ENCODE peak calls at places on chromosome 3, in four cellular contexts. N is lower lobe of right lung, K is cardiac muscle cell, Y is IMR-90. S is an unnamed sample. For H3K36me3 and H3K27me3, the result is how much of the 10 kb centered on the place peaks cover.

GRCh38 chr3:39727415-39727814 is 82.0 kb upstream of the MYRIP start:
- DNase-seq in N (no peak), K (peak), Y (no peak), S (no peak)

GRCh38 chr3:98612996-98613517 is 19.6 kb upstream of the CPOX start:
- DNase-seq in N (peak), K (no peak), Y (no peak), S (no peak)

GRCh38 chr3:25652921-25653320 is 11.8 kb downstream of the TOP2B start:
- DNase-seq in N (no peak), K (no peak), Y (peak), S (no peak)

GRCh38 chr3:102354818-102355515 is 79.8 kb upstream of the ZPLD1 start:
- DNase-seq in N (no peak), K (peak), Y (peak), S (peak)

GRCh38 chr3:156180077-156180476 is 59.7 kb downstream of the KCNAB1 start:
- DNase-seq in N (no peak), K (peak), Y (peak), S (no peak)

GRCh38 chr3:120908030-120908802 is at the start of gene STXBP5L:
- DNase-seq in N (peak), K (peak), Y (peak), S (peak)

GRCh38 chr3:10707984-10708868 is 107.8 kb upstream of the SLC6A11 start:
- DNase-seq in N (no peak), K (no peak), Y (no peak), S (no peak)

GRCh38 chr3:62238003-62238402 is 135.3 kb downstream of the FEZF2 start:
- DNase-seq in N (no peak), K (no peak), Y (no peak), S (peak)

GRCh38 chr3:117874028-117874765 is 1160.4 kb downstream of the IGSF11 start:
- DNase-seq in N (no peak), K (no peak), Y (peak), S (no peak)

GRCh38 chr3:108899530-108899929 is 54.1 kb downstream of the GUCA1C start:
- DNase-seq in N (no peak), K (no peak), Y (no peak), S (no peak)

GRCh38 chr3:133119146-133119545 is 81.0 kb downstream of the TMEM108 start:
- DNase-seq in N (no peak), K (no peak), Y (no peak), S (no peak)

GRCh38 chr3:43031490-43032216 is 52.5 kb downstream of the GASK1A start:
- DNase-seq in N (no peak), K (no peak), Y (no peak), S (no peak)

GRCh38 chr3:69385033-69385722 is 710 bp downstream of the FRMD4B start:
- DNase-seq in N (no peak), K (no peak), Y (no peak), S (no peak)

GRCh38 chr3:115040673-115041286 is 106.3 kb downstream of the ZBTB20 start:
- DNase-seq in N (no peak), K (peak), Y (peak), S (peak)

GRCh38 chr3:33339758-33340157 is 62.5 kb downstream of the FBXL2 start:
- DNase-seq in N (no peak), K (no peak), Y (no peak), S (no peak)

GRCh38 chr3:189909573-189909972 is 211.1 kb downstream of the P3H2 start:
- DNase-seq in N (no peak), K (no peak), Y (no peak), S (no peak)

GRCh38 chr3:116423365-116423764 is 21.9 kb downstream of the LSAMP start:
- DNase-seq in N (no peak), K (no peak), Y (peak), S (no peak)

GRCh38 chr3:120489421-120489820 is 38.6 kb upstream of the FSTL1 start:
- DNase-seq in N (no peak), K (no peak), Y (no peak), S (no peak)

GRCh38 chr3:152183473-152183872 is 85.3 kb upstream of the MBNL1 start:
- DNase-seq in N (no peak), K (peak), Y (peak), S (peak)

GRCh38 chr3:45972534-45973402 is 22.9 kb downstream of the FYCO1 start:
- DNase-seq in N (no peak), K (peak), Y (peak), S (no peak)

GRCh38 chr3:72818092-72818721 is 30.0 kb downstream of the SHQ1 start:
- DNase-seq in N (no peak), K (peak), Y (peak), S (peak)

GRCh38 chr3:40550168-40550567 is 25.4 kb downstream of the ZNF621 start:
- DNase-seq in N (no peak), K (peak), Y (no peak), S (no peak)

GRCh38 chr3:160134964-160135363 is 90.3 kb upstream of the C3orf80 start:
- DNase-seq in N (no peak), K (peak), Y (peak), S (no peak)

GRCh38 chr3:197352382-197352781 is 54.0 kb upstream of the DLG1 start:
- DNase-seq in N (no peak), K (peak), Y (peak), S (no peak)

GRCh38 chr3:9715764-9716437 is 12.3 kb downstream of the CPNE9 start:
- DNase-seq in N (peak), K (peak), Y (peak), S (peak)

GRCh38 chr3:190458040-190458439 is 8.3 kb upstream of the TMEM207 start:
- DNase-seq in N (no peak), K (peak), Y (no peak), S (no peak)

GRCh38 chr3:20123121-20123652 is 62.8 kb downstream of the SGO1 start:
- DNase-seq in N (no peak), K (no peak), Y (no peak), S (no peak)

GRCh38 chr3:20125289-20125688 is 60.7 kb downstream of the SGO1 start:
- DNase-seq in N (no peak), K (no peak), Y (no peak), S (no peak)

GRCh38 chr3:20125912-20126311 is 60.1 kb downstream of the SGO1 start:
- DNase-seq in N (no peak), K (no peak), Y (no peak), S (no peak)

DNA sequence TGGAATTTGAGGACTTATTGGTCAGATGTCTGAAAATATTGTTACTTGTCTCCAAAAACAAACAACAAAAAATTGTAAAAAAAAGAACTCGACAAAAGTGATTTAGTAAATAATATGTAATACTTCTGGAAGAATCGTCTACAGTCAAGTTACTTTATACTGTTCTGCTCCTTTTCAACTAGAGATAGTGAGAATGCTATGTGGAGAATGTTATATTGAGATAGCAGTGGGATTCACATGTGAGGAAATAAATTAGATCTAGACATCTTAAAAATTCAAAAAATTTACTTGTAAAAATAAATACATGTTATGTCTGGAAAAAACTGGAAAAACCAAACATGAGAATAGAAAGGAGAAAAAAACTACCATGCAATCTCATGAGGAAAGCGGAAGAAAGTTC is 64.9 kb downstream of the SGO1 start:
- DNase-seq in N (no peak), K (no peak), Y (peak), S (no peak)
- H3K36me3 ChIP-seq in N (half or more), K (under half), Y (under half), S (under half)

DNA sequence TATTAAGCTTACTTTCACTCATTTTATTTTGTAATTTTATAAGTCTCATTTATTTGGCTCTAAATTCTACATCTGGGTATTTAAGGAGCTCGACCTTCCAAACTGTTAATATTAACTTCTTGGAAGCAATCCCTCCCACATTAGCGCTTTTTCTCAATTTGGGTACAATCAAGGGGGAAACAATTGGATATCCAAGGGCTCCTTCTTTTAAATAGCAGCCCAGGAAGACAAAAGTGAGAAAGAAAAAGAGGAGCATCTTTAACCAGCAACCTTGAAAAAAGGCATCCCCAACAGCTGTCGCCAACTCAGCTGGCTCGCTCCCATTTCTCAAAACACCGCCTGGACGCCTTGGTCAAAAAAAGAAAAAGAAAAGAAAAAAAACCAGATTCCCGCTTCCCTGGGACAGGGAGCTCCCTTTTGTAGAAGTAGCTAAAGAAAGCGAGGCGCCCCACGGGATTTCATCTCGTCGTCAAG is 864 bp downstream of the C3orf70 start:
- DNase-seq in N (no peak), K (peak), Y (peak), S (no peak)
- H3K27me3 ChIP-seq in N (under half), K (half or more), Y (under half), S (under half)

GRCh38 chr3:145259166-145259565 is 901.8 kb downstream of the PLOD2 start:
- DNase-seq in N (no peak), K (no peak), Y (no peak), S (no peak)
- H3K36me3 ChIP-seq in N (under half), K (under half), Y (under half), S (under half)

DNA sequence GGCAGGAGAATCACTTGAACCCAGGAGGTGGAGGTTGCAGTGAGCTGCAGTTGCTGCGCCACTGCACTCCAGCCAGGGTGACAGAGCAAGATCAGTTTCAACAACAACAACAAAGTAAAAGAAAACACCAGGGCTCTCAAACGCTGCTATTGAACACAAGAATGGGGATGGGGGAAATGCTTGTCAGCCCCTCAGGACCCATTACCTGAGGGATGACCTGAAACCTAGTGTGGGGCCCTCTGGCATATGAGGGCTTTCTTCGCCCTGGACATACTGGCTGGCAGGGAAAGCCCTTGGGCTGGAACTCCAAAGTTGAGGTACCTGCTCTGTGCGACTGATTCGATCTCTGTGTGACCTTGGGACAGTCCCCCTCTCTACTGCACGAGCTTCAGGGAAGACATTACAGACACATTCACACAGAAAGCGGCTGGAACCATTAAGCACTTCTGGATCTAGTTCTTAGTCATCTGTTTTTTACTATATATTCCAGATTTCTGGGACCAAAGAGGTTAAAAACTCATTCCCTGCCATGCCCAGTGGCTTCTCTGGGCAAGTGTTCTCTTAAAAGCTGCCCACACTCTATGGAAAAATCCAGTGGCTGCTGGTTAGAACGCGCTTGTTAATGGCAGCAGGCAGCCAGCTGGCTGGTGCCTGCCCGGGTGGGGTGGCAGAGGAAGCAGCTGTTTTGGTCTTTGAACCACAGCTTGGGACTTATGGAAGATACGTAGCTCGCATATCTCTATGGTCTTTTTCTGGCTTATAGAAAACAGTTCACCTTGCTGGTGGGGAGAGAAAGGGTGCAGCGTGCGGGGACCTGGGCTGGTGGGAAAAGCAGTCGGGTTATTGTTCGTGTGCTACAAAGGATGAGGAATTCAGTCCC is 57.2 kb downstream of the ATP1B3 start:
- DNase-seq in N (no peak), K (no peak), Y (no peak), S (no peak)
- H3K27me3 ChIP-seq in N (under half), K (under half), Y (under half), S (under half)

GRCh38 chr3:18366258-18366657 is 58.9 kb downstream of the SATB1 start:
- DNase-seq in N (no peak), K (no peak), Y (no peak), S (no peak)
- H3K36me3 ChIP-seq in N (under half), K (under half), Y (under half), S (under half)

GRCh38 chr3:169148448-169149348 is 514.8 kb downstream of the MECOM start:
- DNase-seq in N (no peak), K (peak), Y (no peak), S (no peak)
- H3K27me3 ChIP-seq in N (under half), K (under half), Y (under half), S (under half)

DNA sequence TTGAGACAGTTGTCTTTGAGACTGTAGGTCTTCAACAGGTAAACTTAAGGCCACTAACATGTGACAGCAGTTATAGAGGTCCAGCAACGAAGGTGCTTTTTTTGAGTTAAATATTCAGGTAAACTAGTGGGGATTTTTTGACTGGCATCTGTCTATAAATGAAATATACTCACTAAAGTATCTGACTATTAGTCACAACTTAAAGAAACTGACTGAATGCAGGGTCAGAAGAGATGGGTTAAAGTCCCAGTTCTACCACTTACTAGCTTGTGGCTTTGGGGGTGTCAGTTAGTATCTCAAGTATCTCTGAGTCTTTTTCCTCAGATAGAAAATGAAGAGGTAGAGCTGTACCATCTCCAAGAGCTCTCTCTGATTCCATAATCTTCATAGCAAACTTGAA is 18.0 kb downstream of the MIX23 start:
- DNase-seq in N (no peak), K (no peak), Y (no peak), S (no peak)
- H3K36me3 ChIP-seq in N (half or more), K (half or more), Y (under half), S (under half)

GRCh38 chr3:187522890-187523289 is 147.3 kb downstream of the SST start:
- DNase-seq in N (no peak), K (no peak), Y (no peak), S (no peak)
- H3K27me3 ChIP-seq in N (under half), K (under half), Y (under half), S (under half)

GRCh38 chr3:13332740-13333139 is 87.4 kb downstream of the NUP210 start:
- DNase-seq in N (no peak), K (no peak), Y (no peak), S (no peak)

GRCh38 chr3:13335503-13335902 is 84.6 kb downstream of the NUP210 start:
- DNase-seq in N (no peak), K (no peak), Y (no peak), S (no peak)

GRCh38 chr3:13336592-13336991 is 83.5 kb downstream of the NUP210 start:
- DNase-seq in N (no peak), K (no peak), Y (no peak), S (no peak)

GRCh38 chr3:13333236-13333897 is 86.8 kb downstream of the NUP210 start:
- DNase-seq in N (no peak), K (no peak), Y (no peak), S (no peak)

GRCh38 chr3:13335062-13335461 is 85.1 kb downstream of the NUP210 start:
- DNase-seq in N (no peak), K (no peak), Y (no peak), S (no peak)
- H3K36me3 ChIP-seq in N (half or more), K (under half), Y (under half), S (under half)

GRCh38 chr3:151087648-151088047 is 2.2 kb downstream of the MED12L start:
- DNase-seq in N (no peak), K (no peak), Y (no peak), S (no peak)

GRCh38 chr3:151084893-151085226 is 604 bp upstream of the MED12L start:
- DNase-seq in N (no peak), K (no peak), Y (no peak), S (no peak)

GRCh38 chr3:151085227-151085888 is at the start of gene MED12L:
- DNase-seq in N (peak), K (peak), Y (peak), S (peak)

GRCh38 chr3:151086484-151087456 is 1.3 kb downstream of the MED12L start:
- DNase-seq in N (peak), K (peak), Y (peak), S (peak)

DNA sequence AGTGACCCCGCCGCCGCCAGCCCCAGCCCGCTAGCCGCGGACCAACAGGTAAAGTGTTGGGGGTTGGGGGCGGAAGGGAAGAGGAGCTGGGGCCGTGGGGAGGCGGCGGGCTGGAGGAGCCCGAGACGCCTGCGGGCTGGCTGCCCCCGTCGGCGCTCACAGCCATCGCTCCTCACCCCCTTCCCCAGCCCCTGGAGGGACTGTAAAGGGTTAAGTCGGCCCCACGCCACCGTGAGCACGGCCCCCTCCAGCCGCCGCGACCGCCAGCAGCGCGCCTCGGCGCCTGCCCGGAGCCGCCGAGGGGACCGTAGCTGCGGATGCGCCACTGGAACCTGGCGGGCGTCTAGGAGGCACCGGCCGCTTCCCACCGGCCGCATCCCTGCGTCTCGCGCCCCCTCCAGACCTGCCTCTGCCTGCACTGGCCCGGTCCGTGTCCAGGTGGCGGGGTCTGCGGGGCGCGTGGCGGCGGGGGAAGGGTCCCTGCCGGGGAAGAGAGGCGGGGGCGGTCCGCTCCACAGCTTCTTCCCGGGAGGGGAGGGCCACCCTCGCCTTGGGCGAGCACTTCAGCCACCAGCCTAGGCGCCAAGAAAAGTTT is 522 bp downstream of the MED12L start:
- DNase-seq in N (peak), K (no peak), Y (no peak), S (no peak)
- H3K27me3 ChIP-seq in N (under half), K (under half), Y (under half), S (under half)